ENCODE peak calls at places on chromosomes 4 and X, in four cellular contexts. S, J, H and A are unnamed samples.
A peak's percentile ranks its signal among the peaks of the same experiment; 100 is the strongest.

GRCh38 chr4:159070742-159071141 is 32.1 kb upstream of the RAPGEF2 start:
- DNase-seq in H (no peak), S (no peak), J (peak; percentile 80), A (no peak)

GRCh38 chrX:11724122-11725017 is 33.7 kb upstream of the MSL3 start:
- DNase-seq in S (peak; percentile 42), J (peak; percentile 9), H (peak; percentile 25), A (no peak)

GRCh38 chr4:3387943-3388348 is 53.8 kb upstream of the HGFAC start:
- DNase-seq in J (peak; percentile 30), S (peak; percentile 44), H (peak; percentile 44), A (peak; percentile 92)

GRCh38 chr4:3263053-3263958 is 14.3 kb downstream of the MSANTD1 start:
- DNase-seq in S (peak; percentile 20), H (no peak), J (no peak), A (no peak)

GRCh38 chr4:154985673-154986072 is 204.6 kb downstream of the RBM46 start:
- DNase-seq in J (no peak), S (no peak), H (no peak), A (no peak)

GRCh38 chr4:112855058-112855457 is 194.4 kb upstream of the ANK2 start:
- DNase-seq in J (no peak), S (no peak), H (no peak), A (no peak)

GRCh38 chr4:85677286-85677685 is 202.3 kb downstream of the ARHGAP24 start:
- DNase-seq in S (peak; percentile 21), H (no peak), J (peak; percentile 44), A (no peak)

GRCh38 chr4:7266525-7267292 is 74.4 kb downstream of the SORCS2 start:
- DNase-seq in J (peak; percentile 92), S (no peak), H (no peak), A (no peak)

GRCh38 chrX:129239371-129239770 is 283.9 kb downstream of the SMARCA1 start:
- DNase-seq in J (peak; percentile 90), S (no peak), H (no peak), A (no peak)

DNA sequence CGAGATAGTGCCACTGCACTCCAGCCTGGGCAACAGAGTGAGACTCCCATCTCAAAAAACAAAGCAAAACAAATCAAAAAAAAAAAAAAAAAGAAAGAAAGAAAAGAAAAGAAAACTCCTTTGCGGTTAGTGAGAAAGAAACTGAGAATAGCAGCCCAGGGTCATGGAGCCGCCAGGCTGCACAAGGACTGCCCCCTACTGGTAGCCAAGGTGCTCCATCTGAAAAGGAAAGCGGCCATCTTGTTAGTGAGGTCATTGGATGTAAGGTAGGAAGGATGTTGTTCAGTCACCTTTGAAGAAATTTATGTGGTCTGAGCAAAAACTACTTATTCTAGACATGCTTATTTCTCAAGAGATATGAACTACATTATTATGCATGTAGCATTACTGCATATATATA is 660.6 kb upstream of the TENM3 start:
- DNase-seq in J (no peak), S (peak; percentile 18), H (no peak), A (no peak)
- TF ChIP-seq CTCF in J (no peak), S (peak; percentile 37), H (no peak), A (no peak)

DNA sequence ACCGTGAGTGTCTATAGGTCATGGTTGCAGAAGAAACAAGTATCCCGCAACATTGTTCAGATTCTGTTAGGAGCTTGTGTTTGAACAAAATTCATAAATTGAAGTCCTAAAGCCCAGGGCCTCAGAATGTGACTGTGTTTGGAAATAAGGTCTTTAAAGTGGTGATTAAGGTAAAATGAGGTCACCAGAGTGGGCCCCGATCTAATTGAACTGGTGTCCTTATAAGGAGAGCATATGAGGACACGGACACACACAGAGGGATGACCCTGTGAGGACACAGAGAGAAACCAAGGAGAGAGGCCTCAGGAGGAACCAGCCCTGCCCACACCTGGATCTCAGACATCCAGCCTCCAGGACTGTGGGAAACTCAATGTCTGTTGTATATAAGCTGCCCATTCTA is 76.9 kb downstream of the DHRSX start:
- DNase-seq in S (no peak), J (no peak), H (no peak), A (no peak)
- H3K9me3 ChIP-seq in S (no peaks in the 10 kb centered on the region), J (no peaks in the 10 kb centered on the region), H (no peaks in the 10 kb centered on the region), A (no peaks in the 10 kb centered on the region)

GRCh38 chr4:173237152-173237551 is 68.5 kb downstream of the GALNT7 start:
- DNase-seq in S (peak; percentile 22), J (no peak), H (no peak), A (no peak)

GRCh38 chr4:173227753-173228152 is 59.1 kb downstream of the GALNT7 start:
- DNase-seq in J (no peak), H (no peak), S (no peak), A (no peak)

GRCh38 chr4:173235050-173235449 is 66.4 kb downstream of the GALNT7 start:
- DNase-seq in J (no peak), H (no peak), S (peak; percentile 17), A (no peak)

GRCh38 chr4:173230077-173230476 is 61.5 kb downstream of the GALNT7 start:
- DNase-seq in J (no peak), S (no peak), H (no peak), A (no peak)

GRCh38 chr4:173231916-173232315 is 63.3 kb downstream of the GALNT7 start:
- DNase-seq in J (no peak), H (no peak), S (no peak), A (no peak)
- TF ChIP-seq CTCF in J (no peak), H (peak; percentile 41), S (peak; percentile 43), A (no peak)

GRCh38 chr4:211033-211511 is 86.8 kb downstream of the ZNF718 start:
- DNase-seq in S (no peak), J (no peak), H (no peak), A (no peak)
- H3K9me3 ChIP-seq in S (no peaks in the 10 kb centered on the region), J (peaks cover 14% of the 10 kb centered on the region), H (no peaks in the 10 kb centered on the region), A (no peaks in the 10 kb centered on the region)

GRCh38 chr4:90960840-90961239 is 833.6 kb downstream of the CCSER1 start:
- DNase-seq in H (no peak), J (no peak), S (no peak), A (no peak)
- TF ChIP-seq CTCF in H (no peak), J (no peak), S (peak; percentile 16), A (no peak)

GRCh38 chr4:166421556-166422156 is 548.6 kb downstream of the TLL1 start:
- DNase-seq in J (peak; percentile 84), H (no peak), S (no peak), A (no peak)

GRCh38 chr4:166422475-166422874 is 549.4 kb downstream of the TLL1 start:
- DNase-seq in J (peak; percentile 89), S (no peak), H (no peak), A (no peak)
- H3K9me3 ChIP-seq in J (no peaks in the 10 kb centered on the region), S (no peaks in the 10 kb centered on the region), H (no peaks in the 10 kb centered on the region), A (no peaks in the 10 kb centered on the region)

GRCh38 chr4:10016169-10016568 is 5.1 kb downstream of the SLC2A9 start:
- DNase-seq in S (no peak), H (no peak), J (no peak), A (no peak)

GRCh38 chr4:10015140-10015753 is 6.0 kb downstream of the SLC2A9 start:
- DNase-seq in H (peak; percentile 69), J (no peak), S (peak; percentile 61), A (no peak)

GRCh38 chr4:10011885-10012284 is 9.4 kb downstream of the SLC2A9 start:
- DNase-seq in H (no peak), J (no peak), S (no peak), A (no peak)

GRCh38 chr4:10011277-10011676 is 10.0 kb downstream of the SLC2A9 start:
- DNase-seq in J (no peak), S (no peak), H (no peak), A (no peak)

GRCh38 chr4:10013722-10014121 is 7.6 kb downstream of the SLC2A9 start:
- DNase-seq in S (peak; percentile 47), H (peak; percentile 73), J (no peak), A (no peak)
- TF ChIP-seq CTCF in S (no peak), H (peak; percentile 53), J (peak; percentile 12), A (peak; percentile 12)